ENCODE peak calls at places on chromosomes 16 and 17, in six cellular contexts. P, T, F, L, G and X are unnamed samples.

GRCh38 chr16:79170565-79171242 is 429.8 kb downstream of the MAF start:
- DNase-seq in P (peak), T (peak), L (no peak), G (no peak), F (no peak), X (no peak)

GRCh38 chr17:50712641-50713296 is 5.1 kb upstream of the ANKRD40 start:
- DNase-seq in F (no peak), L (no peak), G (no peak), T (no peak), P (no peak), X (no peak)

GRCh38 chr16:35552763-35553162 is 2093.4 kb downstream of the TP53TG3F start:
- DNase-seq in G (no peak), F (no peak), P (no peak), L (no peak), T (no peak), X (no peak)

GRCh38 chr17:45225051-45225700 is 3.5 kb downstream of the FMNL1 start:
- DNase-seq in P (no peak), T (no peak), F (peak), L (peak), G (no peak), X (no peak)

GRCh38 chr17:63701477-63702222 is 1.7 kb upstream of the LIMD2 start:
- DNase-seq in L (no peak), F (no peak), P (no peak), T (no peak), G (no peak), X (peak)

GRCh38 chr17:78133971-78134898 is 3.7 kb downstream of the TMC8 start:
- DNase-seq in G (peak), F (peak), T (no peak), L (peak), P (no peak), X (peak)

GRCh38 chr16:30900588-30900987 is 4.2 kb downstream of the CTF1 start:
- DNase-seq in F (no peak), T (no peak), P (no peak), G (no peak), L (no peak), X (no peak)

GRCh38 chr17:40180694-40181093 is 3.4 kb downstream of the RAPGEFL1 start:
- DNase-seq in F (no peak), G (no peak), P (no peak), T (no peak), L (no peak), X (no peak)

GRCh38 chr16:10751291-10751697 is 7.7 kb downstream of the NUBP1 start:
- DNase-seq in L (no peak), P (no peak), G (no peak), T (no peak), F (no peak), X (no peak)

GRCh38 chr16:5328546-5328945 is 231.0 kb upstream of the EEF2KMT start:
- DNase-seq in P (no peak), L (no peak), T (no peak), F (no peak), G (peak), X (no peak)

GRCh38 chr17:19345486-19346350 is 16.8 kb downstream of the B9D1 start:
- DNase-seq in T (no peak), L (no peak), G (no peak), P (no peak), F (peak), X (no peak)